ENCODE peak calls at places on chromosome 12, in four cellular contexts. F is mesothelial cell of epicardium, V is ACHN, L is small intestine. S is an unnamed sample.

GRCh38 chr12:13299457-13299856 is 102.9 kb downstream of the EMP1 start:
- DNase-seq in F (no peak), L (no peak), V (no peak), S (no peak)

GRCh38 chr12:88383405-88383804 is 196.9 kb downstream of the KITLG start:
- DNase-seq in V (no peak), F (no peak), L (no peak), S (no peak)

GRCh38 chr12:119868992-119869391 is 8.1 kb downstream of the CIT start:
- DNase-seq in L (peak; percentile 11), F (no peak), V (no peak), S (no peak)

GRCh38 chr12:95633049-95633545 is 81.8 kb upstream of the USP44 start:
- DNase-seq in L (peak; percentile 81), V (peak; percentile 81), F (no peak), S (peak; percentile 94)

GRCh38 chr12:130281157-130281799 is 56.4 kb upstream of the PIWIL1 start:
- DNase-seq in L (no peak), F (no peak), V (peak; percentile 20), S (no peak)

GRCh38 chr12:117188961-117189724 is 1.1 kb downstream of the FBXO21 start:
- DNase-seq in F (no peak), L (peak; percentile 17), V (no peak), S (no peak)

GRCh38 chr12:50581226-50582184 is 76.7 kb downstream of the DIP2B start:
- DNase-seq in F (no peak), L (no peak), V (peak; percentile 66), S (no peak)

GRCh38 chr12:92544321-92544720 is 158.5 kb upstream of the PLEKHG7 start:
- DNase-seq in F (no peak), V (no peak), L (peak; percentile 29), S (no peak)

GRCh38 chr12:103769240-103769945 is 71.6 kb downstream of the NT5DC3 start:
- DNase-seq in V (no peak), F (no peak), L (no peak), S (no peak)

GRCh38 chr12:104864668-104865067 is 93.4 kb downstream of the SLC41A2 start:
- DNase-seq in F (no peak), L (peak; percentile 7), V (no peak), S (no peak)

GRCh38 chr12:123398177-123398916 is 14.4 kb downstream of the KMT5A start:
- DNase-seq in L (peak; percentile 27), V (no peak), F (no peak), S (no peak)

GRCh38 chr12:123142948-123143752 is 7.7 kb downstream of the PITPNM2 start:
- DNase-seq in L (no peak), F (no peak), V (peak; percentile 71), S (peak; percentile 31)

GRCh38 chr12:53696285-53696654 is 20.4 kb upstream of the ATP5MC2 start:
- DNase-seq in L (peak; percentile 97), F (no peak), V (peak; percentile 98), S (peak; percentile 31)

GRCh38 chr12:132872975-132873421 is 14.4 kb downstream of the CHFR start:
- DNase-seq in V (no peak), F (no peak), L (no peak), S (no peak)

GRCh38 chr12:121060149-121061001 is 21.3 kb upstream of the OASL start:
- DNase-seq in F (no peak), L (peak; percentile 60), V (peak; percentile 88), S (peak; percentile 80)

GRCh38 chr12:113524495-113524894 is 52.8 kb upstream of the LHX5 start:
- DNase-seq in F (no peak), V (no peak), L (no peak), S (no peak)

GRCh38 chr12:110107369-110108281 is 16.5 kb upstream of the IFT81 start:
- DNase-seq in V (peak; percentile 69), L (no peak), F (no peak), S (peak; percentile 67)

GRCh38 chr12:4809013-4809448 is 88.8 kb downstream of the GALNT8 start:
- DNase-seq in L (no peak), V (no peak), F (peak; percentile 34), S (no peak)

GRCh38 chr12:129193263-129193871 is 340.1 kb downstream of the GLT1D1 start:
- DNase-seq in L (peak; percentile 59), F (no peak), V (peak; percentile 26), S (no peak)

GRCh38 chr12:54390668-54391551 is 6.4 kb upstream of the ZNF385A start:
- DNase-seq in F (peak; percentile 57), L (peak; percentile 30), V (peak; percentile 75), S (no peak)

GRCh38 chr12:4526923-4527546 is 11.7 kb upstream of the RAD51AP1 start:
- DNase-seq in F (no peak), V (peak; percentile 64), L (peak; percentile 20), S (no peak)

GRCh38 chr12:94429633-94430032 is 30.0 kb downstream of the CEP83 start:
- DNase-seq in F (no peak), V (peak; percentile 25), L (no peak), S (no peak)

GRCh38 chr12:58087428-58088117 is 146.2 kb downstream of the ATP23 start:
- DNase-seq in V (no peak), L (no peak), F (no peak), S (no peak)

GRCh38 chr12:108575199-108575912 is 13.0 kb downstream of the ISCU start:
- DNase-seq in F (no peak), V (no peak), L (no peak), S (no peak)